ENCODE peak calls at places on chromosomes 5 and 9, in five cellular contexts. F is ACHN, M is astrocyte of the spinal cord, Y is NCI-H460, E is body of pancreas. H is an unnamed sample.

GRCh38 chr9:90057361-90057760 is 452.5 kb downstream of the GADD45G start:
- DNase-seq in E (no peak), M (no peak), Y (no peak), F (no peak), H (no peak)

GRCh38 chr5:757931-758697 is 26.4 kb downstream of the ZDHHC11B start:
- DNase-seq in Y (no peak), M (no peak), E (no peak), F (no peak), H (peak; percentile 45)

GRCh38 chr9:118305371-118305770 is 601.2 kb downstream of the TLR4 start:
- DNase-seq in Y (no peak), F (no peak), E (no peak), M (no peak), H (peak; percentile 58)

GRCh38 chr5:58451732-58452565 is 7.9 kb downstream of the PLK2 start:
- DNase-seq in E (no peak), Y (no peak), F (peak; percentile 57), M (peak; percentile 66), H (no peak)

GRCh38 chr9:8723195-8723594 is 923.6 kb upstream of the DMAC1 start:
- DNase-seq in Y (peak; percentile 69), F (no peak), E (no peak), M (no peak), H (no peak)

GRCh38 chr5:56819027-56819881 is 3.9 kb downstream of the MAP3K1 start:
- DNase-seq in M (no peak), E (no peak), Y (no peak), F (peak; percentile 22), H (no peak)

GRCh38 chr5:139043127-139043905 is 154.9 kb downstream of the SIL1 start:
- DNase-seq in F (no peak), M (peak; percentile 38), E (no peak), Y (no peak), H (no peak)

GRCh38 chr5:147913786-147914185 is 7.4 kb upstream of the C5orf46 start:
- DNase-seq in E (no peak), M (no peak), F (no peak), Y (no peak), H (no peak)

GRCh38 chr9:16154570-16155078 is 601.8 kb downstream of the CCDC171 start:
- DNase-seq in F (no peak), Y (no peak), E (peak; percentile 43), M (no peak), H (no peak)

GRCh38 chr5:176803943-176804498 is 6.3 kb upstream of the UNC5A start:
- DNase-seq in E (no peak), Y (peak; percentile 47), M (peak; percentile 31), F (peak; percentile 50), H (no peak)

GRCh38 chr9:121156263-121156731 is 45.4 kb downstream of the RAB14 start:
- DNase-seq in F (peak; percentile 18), E (no peak), Y (no peak), M (peak; percentile 83), H (no peak)